ENCODE peak calls at places on chromosomes 6 and 20, in nine cellular contexts. P is NCI-H510A treated with DMSO at 0.1 percent for 48 hours; W is stimulated activated CD8-positive, alpha-beta memory T cell treated with anti-CD3 and anti-CD28 coated beads, Interleukin-15, amount 100 ng/mL, for 48 hours; M is occipital lobe; A is SW 1271; U is A172; G is left ventricle myocardium superior; Q is ascending aorta; Z is activated CD4-positive, alpha-beta T cell treated with anti-CD3 and anti-CD28 coated beads, Interleukin-2, amount 50 U/mL, for 1 hour. B is an unnamed sample.

GRCh38 chr6:42120895-42121865 is 21.2 kb downstream of the C6orf132 start:
- DNase-seq in P (no peak), W (no peak), M (no peak), A (no peak), U (peak), G (no peak), Q (no peak), Z (no peak), B (no peak)

GRCh38 chr20:59571151-59571550 is 33.2 kb upstream of the PHACTR3 start:
- DNase-seq in P (no peak), W (no peak), M (no peak), A (no peak), U (no peak), G (no peak), Q (no peak), Z (no peak), B (no peak)

GRCh38 chr20:59153832-59154231 is 9.8 kb upstream of the ZNF831 start:
- DNase-seq in P (no peak), W (no peak), M (no peak), A (no peak), U (no peak), G (no peak), Q (no peak), Z (no peak), B (no peak)

GRCh38 chr6:16324184-16324583 is 85.8 kb downstream of the GMPR start:
- DNase-seq in P (no peak), W (no peak), M (no peak), A (no peak), U (no peak), G (no peak), Q (no peak), Z (no peak), B (no peak)

GRCh38 chr20:47527004-47527800 is 25.5 kb downstream of the NCOA3 start:
- DNase-seq in P (no peak), W (no peak), M (no peak), A (no peak), U (no peak), G (no peak), Q (no peak), Z (no peak), B (no peak)

GRCh38 chr6:109428889-109429477 is 11.4 kb downstream of the PPIL6 start:
- DNase-seq in P (no peak), W (no peak), M (no peak), A (no peak), U (peak), G (no peak), Q (no peak), Z (no peak), B (peak)

GRCh38 chr6:127069659-127070279 is 48.7 kb upstream of the RSPO3 start:
- DNase-seq in P (peak), W (no peak), M (no peak), A (no peak), U (peak), G (no peak), Q (no peak), Z (no peak), B (peak)

GRCh38 chr20:31594002-31594557 is 11.0 kb upstream of the ID1 start:
- DNase-seq in P (no peak), W (no peak), M (no peak), A (no peak), U (no peak), G (no peak), Q (no peak), Z (no peak), B (no peak)

GRCh38 chr20:23314714-23315498 is 35.7 kb upstream of the NXT1 start:
- DNase-seq in P (no peak), W (no peak), M (no peak), A (no peak), U (no peak), G (peak), Q (no peak), Z (no peak), B (no peak)

B was measured in endothelial cell of umbilical vein.